ENCODE peak calls at places on chromosomes 4 and X, in four cellular contexts. One of them, this sample, is unnamed.

GRCh38 chrX:118420462-118420861 is 74.6 kb downstream of the WDR44 start:
- DNase-seq in K562: no peak
- DNase-seq in SK-N-SH: no peak
- DNase-seq in HepG2: no peak
- DNase-seq in this sample: no peak

GRCh38 chr4:165383757-165384156 is 4.9 kb downstream of the CPE start:
- DNase-seq in K562: no peak
- DNase-seq in SK-N-SH: no peak
- DNase-seq in HepG2: no peak
- DNase-seq in this sample: no peak

GRCh38 chr4:151340751-151341385 is 15.5 kb upstream of the SH3D19 start:
- DNase-seq in K562: no peak
- DNase-seq in SK-N-SH: no peak
- DNase-seq in HepG2: no peak
- DNase-seq in this sample: no peak

GRCh38 chr4:40395166-40395900 is 60.2 kb downstream of the CHRNA9 start:
- DNase-seq in K562: no peak
- DNase-seq in SK-N-SH: no peak
- DNase-seq in HepG2: no peak
- DNase-seq in this sample: no peak

GRCh38 chr4:42483426-42484379 is 86.4 kb downstream of the SHISA3 start:
- DNase-seq in K562: no peak
- DNase-seq in SK-N-SH: no peak
- DNase-seq in HepG2: no peak
- DNase-seq in this sample: no peak

GRCh38 chr4:8222609-8223391 is 23.7 kb downstream of the SH3TC1 start:
- DNase-seq in K562: no peak
- DNase-seq in SK-N-SH: peak
- DNase-seq in HepG2: no peak
- DNase-seq in this sample: no peak

GRCh38 chrX:72394518-72395163 is 88.9 kb upstream of the CITED1 start:
- DNase-seq in K562: no peak
- DNase-seq in SK-N-SH: no peak
- DNase-seq in HepG2: no peak
- DNase-seq in this sample: no peak

GRCh38 chr4:177182156-177182555 is 127.5 kb upstream of the NEIL3 start:
- DNase-seq in K562: no peak
- DNase-seq in SK-N-SH: no peak
- DNase-seq in HepG2: no peak
- DNase-seq in this sample: no peak

GRCh38 chr4:56671373-56671772 is 9.7 kb downstream of the HOPX start:
- DNase-seq in K562: no peak
- DNase-seq in SK-N-SH: no peak
- DNase-seq in HepG2: no peak
- DNase-seq in this sample: no peak

GRCh38 chrX:104659037-104659744 is 93.2 kb downstream of the IL1RAPL2 start:
- DNase-seq in K562: no peak
- DNase-seq in SK-N-SH: no peak
- DNase-seq in HepG2: no peak
- DNase-seq in this sample: no peak

GRCh38 chrX:716136-716535 is 85.5 kb downstream of the SHOX start:
- DNase-seq in K562: no peak
- DNase-seq in SK-N-SH: no peak
- DNase-seq in HepG2: no peak
- DNase-seq in this sample: no peak

GRCh38 chr4:80182237-80182866 is 15.0 kb upstream of the PRDM8 start:
- DNase-seq in K562: no peak
- DNase-seq in SK-N-SH: no peak
- DNase-seq in HepG2: no peak
- DNase-seq in this sample: no peak

GRCh38 chr4:78650106-78651021 is 98.8 kb downstream of the ANXA3 start:
- DNase-seq in K562: peak
- DNase-seq in SK-N-SH: no peak
- DNase-seq in HepG2: no peak
- DNase-seq in this sample: no peak

GRCh38 chr4:6644792-6645530 is 4.5 kb downstream of the MRFAP1 start:
- DNase-seq in K562: peak
- DNase-seq in SK-N-SH: no peak
- DNase-seq in HepG2: no peak
- DNase-seq in this sample: no peak

GRCh38 chrX:47706575-47706974 is 47.6 kb upstream of the UXT start:
- DNase-seq in K562: no peak
- DNase-seq in SK-N-SH: no peak
- DNase-seq in HepG2: no peak
- DNase-seq in this sample: no peak

GRCh38 chrX:79408623-79409322 is 41.6 kb upstream of the ITM2A start:
- DNase-seq in K562: no peak
- DNase-seq in SK-N-SH: no peak
- DNase-seq in HepG2: no peak
- DNase-seq in this sample: no peak

GRCh38 chr4:187084696-187085095 is 361.0 kb upstream of the FAT1 start:
- DNase-seq in K562: no peak
- DNase-seq in SK-N-SH: no peak
- DNase-seq in HepG2: no peak
- DNase-seq in this sample: no peak

GRCh38 chr4:159906051-159906450 is 803.2 kb downstream of the RAPGEF2 start:
- DNase-seq in K562: no peak
- DNase-seq in SK-N-SH: no peak
- DNase-seq in HepG2: no peak
- DNase-seq in this sample: no peak

GRCh38 chr4:75584067-75584466 is 28.2 kb downstream of the ODAPH start:
- DNase-seq in K562: no peak
- DNase-seq in SK-N-SH: no peak
- DNase-seq in HepG2: no peak
- DNase-seq in this sample: no peak

GRCh38 chr4:76943129-76943620 is 6.4 kb upstream of the SEPTIN11 start:
- DNase-seq in K562: peak
- DNase-seq in SK-N-SH: no peak
- DNase-seq in HepG2: no peak
- DNase-seq in this sample: no peak

GRCh38 chr4:140726776-140727500 is 29.2 kb downstream of the TBC1D9 start:
- DNase-seq in K562: no peak
- DNase-seq in SK-N-SH: no peak
- DNase-seq in HepG2: no peak
- DNase-seq in this sample: no peak

GRCh38 chr4:93030670-93031069 is 726.9 kb downstream of the GRID2 start:
- DNase-seq in K562: no peak
- DNase-seq in SK-N-SH: no peak
- DNase-seq in HepG2: no peak
- DNase-seq in this sample: no peak

GRCh38 chr4:56861365-56861764 is 39.9 kb upstream of the SPINK2 start:
- DNase-seq in K562: no peak
- DNase-seq in SK-N-SH: no peak
- DNase-seq in HepG2: no peak
- DNase-seq in this sample: peak

GRCh38 chr4:126265880-126266279 is 951.1 kb downstream of the FAT4 start:
- DNase-seq in K562: no peak
- DNase-seq in SK-N-SH: no peak
- DNase-seq in HepG2: no peak
- DNase-seq in this sample: no peak

GRCh38 chrX:120310861-120311631 is at the start of gene TMEM255A:
- DNase-seq in K562: no peak
- DNase-seq in SK-N-SH: peak
- DNase-seq in HepG2: no peak
- DNase-seq in this sample: peak

GRCh38 chr4:115851918-115852766 is 738.7 kb upstream of the NDST4 start:
- DNase-seq in K562: peak
- DNase-seq in SK-N-SH: peak
- DNase-seq in HepG2: peak
- DNase-seq in this sample: peak

GRCh38 chrX:108439434-108439883 is at the start of gene COL4A5:
- DNase-seq in K562: peak
- DNase-seq in SK-N-SH: no peak
- DNase-seq in HepG2: peak
- DNase-seq in this sample: peak

GRCh38 chrX:50581405-50581804 is 110.8 kb upstream of the DGKK start:
- DNase-seq in K562: no peak
- DNase-seq in SK-N-SH: no peak
- DNase-seq in HepG2: no peak
- DNase-seq in this sample: no peak

GRCh38 chrX:119887721-119888425 is 7.8 kb upstream of the AKAP14 start:
- DNase-seq in K562: peak
- DNase-seq in SK-N-SH: peak
- DNase-seq in HepG2: peak
- DNase-seq in this sample: peak

GRCh38 chr4:156169011-156169410 is 215.3 kb upstream of the CTSO start:
- DNase-seq in K562: no peak
- DNase-seq in SK-N-SH: no peak
- DNase-seq in HepG2: peak
- DNase-seq in this sample: peak

GRCh38 chr4:7335363-7336066 is 99.2 kb downstream of the PSAPL1 start:
- DNase-seq in K562: peak
- DNase-seq in SK-N-SH: peak
- DNase-seq in HepG2: peak
- DNase-seq in this sample: peak

GRCh38 chrX:154541896-154542722 is 4.5 kb downstream of the G6PD start:
- DNase-seq in K562: peak
- DNase-seq in SK-N-SH: no peak
- DNase-seq in HepG2: peak
- DNase-seq in this sample: no peak

GRCh38 chr4:148780426-148781005 is 338.3 kb upstream of the NR3C2 start:
- DNase-seq in K562: no peak
- DNase-seq in SK-N-SH: no peak
- DNase-seq in HepG2: no peak
- DNase-seq in this sample: no peak

GRCh38 chr4:168577624-168578023 is 80.8 kb downstream of the PALLD start:
- DNase-seq in K562: no peak
- DNase-seq in SK-N-SH: no peak
- DNase-seq in HepG2: no peak
- DNase-seq in this sample: no peak

GRCh38 chr4:184959786-184960185 is 58.5 kb upstream of the HELT start:
- DNase-seq in K562: no peak
- DNase-seq in SK-N-SH: no peak
- DNase-seq in HepG2: no peak
- DNase-seq in this sample: no peak

DNA sequence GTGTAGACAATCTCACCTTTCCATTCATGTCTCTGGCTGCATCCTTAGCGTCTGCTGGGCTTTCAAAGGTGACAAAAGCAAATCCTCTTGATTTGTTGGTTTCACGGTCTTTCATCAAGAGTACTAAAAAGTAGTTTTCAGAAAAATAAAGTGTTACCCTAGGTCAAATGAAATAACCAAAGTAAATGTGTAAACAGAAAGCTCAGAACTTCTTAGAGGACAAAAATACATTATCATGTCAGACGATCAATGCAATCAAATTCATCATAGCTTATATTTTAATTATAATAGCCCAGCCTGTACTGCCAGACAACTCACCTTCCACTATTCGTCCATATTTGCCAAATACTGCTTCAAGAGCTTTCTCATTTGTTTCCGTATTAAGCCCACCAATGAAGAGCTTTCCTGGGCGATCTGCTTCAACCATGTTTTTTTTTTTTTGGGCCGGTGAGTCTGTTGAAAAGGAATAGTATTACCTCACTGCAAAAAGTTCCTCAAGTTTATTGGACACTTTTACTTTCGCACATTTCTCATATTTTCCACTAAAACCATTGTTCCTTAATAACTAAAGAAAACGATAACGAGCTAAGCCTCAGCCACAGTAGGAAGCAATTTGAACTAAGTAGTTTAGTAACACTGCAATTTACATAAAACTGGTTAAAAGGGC is 1.4 kb downstream of the RBMX start:
- DNase-seq in K562: no peak
- DNase-seq in SK-N-SH: no peak
- DNase-seq in HepG2: no peak
- DNase-seq in this sample: no peak
- TF ChIP-seq FOXJ3 in K562: no peak
- TF ChIP-seq FOXJ3 in SK-N-SH: no peak
- TF ChIP-seq FOXJ3 in HepG2: no peak
- TF ChIP-seq FOXJ3 in this sample: no peak

DNA sequence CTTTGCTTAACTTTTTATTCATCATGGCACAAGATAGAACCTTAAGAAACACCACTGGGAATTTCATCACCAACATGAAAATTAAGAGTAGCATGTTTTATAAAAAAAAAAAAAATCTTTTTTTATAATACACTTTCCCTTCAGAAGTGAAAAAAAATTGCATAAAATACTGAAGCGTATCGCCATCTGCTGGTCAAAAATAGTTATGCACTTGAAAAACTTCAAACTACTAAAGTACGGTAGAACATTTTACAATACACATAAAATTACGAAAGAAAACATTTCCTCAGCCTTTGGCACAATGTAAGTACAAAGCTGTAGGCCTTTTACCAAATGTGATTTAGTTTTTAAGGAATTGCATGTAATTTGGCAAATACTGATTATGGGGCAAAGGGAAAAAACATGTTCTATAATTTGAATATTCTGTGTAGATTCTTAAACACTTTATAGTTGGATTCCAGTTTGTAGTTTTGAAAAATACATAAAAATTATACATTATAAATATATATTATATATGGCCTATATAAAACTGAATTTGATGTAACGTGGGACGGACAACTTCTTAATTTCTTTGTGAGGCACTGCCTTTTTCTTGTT is 26.5 kb downstream of the HCCS start:
- DNase-seq in K562: no peak
- DNase-seq in SK-N-SH: peak
- DNase-seq in HepG2: peak
- DNase-seq in this sample: no peak
- TF ChIP-seq FOXJ3 in K562: no peak
- TF ChIP-seq FOXJ3 in SK-N-SH: no peak
- TF ChIP-seq FOXJ3 in HepG2: no peak
- TF ChIP-seq FOXJ3 in this sample: no peak

DNA sequence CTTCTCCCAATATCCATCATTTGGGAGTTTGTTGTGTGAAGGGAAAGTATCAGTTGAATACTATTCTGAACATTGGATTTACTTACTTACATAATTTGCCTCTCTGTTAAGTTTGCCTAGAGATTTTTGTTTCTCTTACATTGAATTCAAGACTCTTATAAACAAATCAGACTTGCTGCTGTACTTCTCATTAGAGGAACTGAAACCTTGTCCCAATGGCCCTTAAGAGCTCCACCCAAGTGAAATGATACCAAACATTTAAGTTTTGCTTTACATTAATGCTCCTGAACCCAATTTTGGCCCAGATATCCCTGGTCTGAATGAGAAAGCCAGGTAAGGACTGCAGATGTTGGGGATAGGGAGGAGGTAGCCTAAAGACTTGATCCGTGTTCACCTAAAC is 32.0 kb downstream of the HAND2 start:
- DNase-seq in K562: no peak
- DNase-seq in SK-N-SH: no peak
- DNase-seq in HepG2: no peak
- DNase-seq in this sample: no peak
- TF ChIP-seq FOXJ3 in K562: no peak
- TF ChIP-seq FOXJ3 in SK-N-SH: no peak
- TF ChIP-seq FOXJ3 in HepG2: no peak
- TF ChIP-seq FOXJ3 in this sample: no peak

DNA sequence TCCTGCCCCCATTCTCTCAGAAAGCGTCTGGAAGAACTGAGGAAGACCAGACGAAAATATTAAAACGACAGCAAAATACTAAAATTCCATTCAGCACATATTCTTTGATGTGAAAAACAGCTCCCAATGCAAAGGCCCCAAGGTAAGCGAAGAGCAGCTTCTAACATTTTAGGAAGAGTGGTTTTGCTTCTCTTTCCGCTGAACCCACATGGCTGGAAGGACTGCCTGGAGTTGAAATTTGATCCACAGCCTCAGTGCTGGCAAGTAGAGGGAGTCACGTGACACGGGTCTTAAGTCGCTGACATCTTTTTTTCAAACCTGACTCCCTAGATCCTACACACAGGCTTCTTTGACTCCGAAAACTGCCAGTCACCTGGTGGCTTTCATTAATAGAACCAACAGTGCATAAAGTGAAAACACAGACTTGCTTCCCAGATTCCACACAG is at the start of gene FAM13A:
- DNase-seq in K562: peak
- DNase-seq in SK-N-SH: no peak
- DNase-seq in HepG2: peak
- DNase-seq in this sample: peak
- TF ChIP-seq FOXJ3 in K562: no peak
- TF ChIP-seq FOXJ3 in SK-N-SH: no peak
- TF ChIP-seq FOXJ3 in HepG2: no peak
- TF ChIP-seq FOXJ3 in this sample: no peak

This sample was measured in WTC11.